ENCODE peak calls at places on chromosomes 13 and 19, in seven cellular contexts. W is SK-N-SH, B is H1, L is K562, J is HCT116, F is GM12878, G is HepG2. T is an unnamed sample.

GRCh38 chr13:113393572-113394503 is 29.9 kb upstream of the GRTP1 start:
- DNase-seq in W (no peak), B (peak; percentile 92), L (peak; percentile 85), J (peak; percentile 56), F (peak; percentile 1), G (peak; percentile 62), T (no peak)

GRCh38 chr19:50486823-50487515 is 10.3 kb upstream of the GARIN5A start:
- DNase-seq in W (peak; percentile 57), B (peak; percentile 97), L (peak; percentile 75), J (peak; percentile 80), F (no peak), G (peak; percentile 51), T (no peak)

GRCh38 chr13:45989607-45990006 is 62.9 kb downstream of the ZC3H13 start:
- DNase-seq in W (no peak), B (no peak), L (no peak), J (no peak), F (no peak), G (no peak), T (no peak)

GRCh38 chr19:53927745-53928144 is 18.7 kb downstream of the CACNG7 start:
- DNase-seq in W (no peak), B (peak; percentile 88), L (peak; percentile 52), J (no peak), F (no peak), G (peak; percentile 33), T (no peak)

GRCh38 chr19:1266818-1267440 is 2.2 kb upstream of the CIRBP start:
- DNase-seq in W (peak; percentile 85), B (peak; percentile 97), L (peak; percentile 41), J (no peak), F (no peak), G (no peak), T (no peak)

GRCh38 chr13:56501750-56502149 is 639.0 kb upstream of the PRR20A start:
- DNase-seq in W (no peak), B (no peak), L (no peak), J (no peak), F (no peak), G (no peak), T (no peak)

GRCh38 chr13:33322474-33322827 is 36.9 kb upstream of the STARD13 start:
- DNase-seq in W (no peak), B (no peak), L (no peak), J (no peak), F (no peak), G (no peak), T (no peak)

GRCh38 chr13:26229080-26229615 is 7.0 kb upstream of the RNF6 start:
- DNase-seq in W (no peak), B (no peak), L (no peak), J (no peak), F (no peak), G (no peak), T (no peak)

GRCh38 chr19:41437944-41438574 is 1.7 kb downstream of the DMAC2 start:
- DNase-seq in W (no peak), B (no peak), L (no peak), J (no peak), F (no peak), G (no peak), T (no peak)

GRCh38 chr13:89550842-89551422 is 1796.6 kb upstream of the MIR17HG start:
- DNase-seq in W (no peak), B (no peak), L (no peak), J (no peak), F (no peak), G (no peak), T (no peak)

GRCh38 chr13:33571618-33572017 is 246.3 kb upstream of the RFC3 start:
- DNase-seq in W (no peak), B (no peak), L (no peak), J (no peak), F (no peak), G (no peak), T (no peak)

GRCh38 chr19:20038358-20039202 is 725 bp downstream of the ZNF682 start:
- DNase-seq in W (no peak), B (no peak), L (no peak), J (no peak), F (no peak), G (no peak), T (no peak)

GRCh38 chr13:67147257-67148218 is 82.6 kb downstream of the PCDH9 start:
- DNase-seq in W (no peak), B (no peak), L (no peak), J (no peak), F (no peak), G (no peak), T (no peak)

GRCh38 chr19:54608792-54609191 is 15.4 kb downstream of the LILRA1 start:
- DNase-seq in W (no peak), B (no peak), L (no peak), J (no peak), F (no peak), G (no peak), T (no peak)

GRCh38 chr13:91126806-91127205 is 220.7 kb upstream of the MIR17HG start:
- DNase-seq in W (no peak), B (no peak), L (no peak), J (no peak), F (no peak), G (no peak), T (no peak)

GRCh38 chr19:9861503-9861902 is 26.4 kb downstream of the PIN1 start:
- DNase-seq in W (no peak), B (no peak), L (no peak), J (no peak), F (no peak), G (no peak), T (no peak)

GRCh38 chr19:1503089-1503924 is 9.5 kb downstream of the ADAMTSL5 start:
- DNase-seq in W (peak; percentile 82), B (peak; percentile 93), L (peak; percentile 85), J (no peak), F (no peak), G (no peak), T (no peak)

GRCh38 chr19:29587518-29587986 is 18.5 kb upstream of the POP4 start:
- DNase-seq in W (no peak), B (no peak), L (no peak), J (no peak), F (peak; percentile 76), G (no peak), T (no peak)

GRCh38 chr13:99067160-99067985 is 89.5 kb upstream of the DOCK9 start:
- DNase-seq in W (no peak), B (no peak), L (no peak), J (peak; percentile 70), F (no peak), G (peak; percentile 5), T (peak; percentile 15)

GRCh38 chr19:9406798-9407352 is 28.5 kb downstream of the ZNF266 start:
- DNase-seq in W (peak; percentile 84), B (no peak), L (peak; percentile 81), J (no peak), F (no peak), G (no peak), T (no peak)

GRCh38 chr13:29679357-29680050 is 84.0 kb upstream of the SLC7A1 start:
- DNase-seq in W (peak; percentile 60), B (no peak), L (no peak), J (no peak), F (no peak), G (no peak), T (no peak)

GRCh38 chr19:33268162-33268991 is 34.0 kb downstream of the CEBPA start:
- DNase-seq in W (no peak), B (no peak), L (no peak), J (no peak), F (no peak), G (no peak), T (no peak)
- TF ChIP-seq SIN3A in W (no peak), B (no peak), L (no peak), J (no peak), F (no peak), G (no peak), T (no peak)

GRCh38 chr19:35248310-35249145 is at the start of gene LSR:
- DNase-seq in W (no peak), B (peak; percentile 93), L (peak; percentile 95), J (peak; percentile 94), F (peak; percentile 70), G (peak; percentile 89), T (peak; percentile 43)

GRCh38 chr19:35249146-35249847 is 495 bp downstream of the LSR start:
- DNase-seq in W (no peak), B (no peak), L (peak; percentile 64), J (no peak), F (no peak), G (no peak), T (no peak)

GRCh38 chr19:35246466-35247096 is 2.2 kb upstream of the LSR start:
- DNase-seq in W (no peak), B (no peak), L (no peak), J (no peak), F (no peak), G (no peak), T (no peak)

GRCh38 chr19:35249848-35250711 is 1.3 kb downstream of the LSR start:
- DNase-seq in W (no peak), B (peak; percentile 39), L (peak; percentile 4), J (no peak), F (no peak), G (no peak), T (no peak)

DNA sequence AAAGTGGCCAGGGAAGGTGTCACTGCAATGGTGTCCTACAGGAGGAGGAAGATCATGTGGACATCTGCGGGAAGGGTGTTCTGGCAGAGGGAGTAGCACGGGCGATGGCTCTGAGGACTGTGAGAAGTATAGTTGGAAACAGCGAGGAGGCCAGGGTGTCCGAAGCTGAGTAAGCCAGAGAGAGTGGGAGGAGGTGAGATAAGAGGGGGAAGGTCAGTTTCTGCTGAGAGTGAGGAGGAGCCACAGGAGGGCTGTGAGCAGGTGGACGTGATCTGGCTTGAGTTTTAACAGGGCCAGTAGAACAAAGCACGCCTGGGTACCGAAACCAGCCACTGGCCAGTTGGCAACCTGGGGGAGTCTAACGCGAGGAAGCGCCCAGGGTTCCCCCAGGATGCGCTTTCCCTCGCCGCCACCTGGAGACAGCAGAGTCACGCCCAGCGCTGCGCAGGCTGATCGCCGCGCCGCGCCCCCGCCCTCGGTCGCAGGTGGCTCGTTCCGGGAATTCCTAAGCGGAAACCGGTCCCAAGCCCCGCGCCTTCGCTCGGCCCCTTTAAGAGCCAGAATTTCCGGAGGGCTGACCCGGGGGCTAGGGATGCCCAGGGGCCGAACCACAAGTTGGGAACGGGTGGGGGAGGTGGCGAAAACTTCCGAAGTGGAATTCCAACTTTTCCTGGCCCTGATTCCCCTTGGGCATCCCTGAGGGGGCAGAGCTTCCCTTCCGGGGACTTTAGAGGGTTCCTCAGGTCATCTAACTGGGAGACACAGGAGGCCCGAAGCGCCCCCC is 1.1 kb upstream of the LSR start:
- DNase-seq in W (no peak), B (peak; percentile 91), L (peak; percentile 80), J (peak; percentile 95), F (peak; percentile 46), G (peak; percentile 87), T (peak; percentile 53)
- TF ChIP-seq CTCF in W (no peak), B (peak; percentile 73), L (peak; percentile 66), J (no peak), F (peak; percentile 69), G (peak; percentile 93), T (peak; percentile 78)

GRCh38 chr13:51271528-51272070 is 49.4 kb downstream of the FAM124A start:
- DNase-seq in W (no peak), B (peak; percentile 33), L (no peak), J (no peak), F (no peak), G (no peak), T (no peak)
- H3K27ac ChIP-seq in W (no peak overlapping the region), B (no peak overlapping the region), L (no peak overlapping the region), J (no peak overlapping the region), F (no peak overlapping the region), G (no peak overlapping the region), T (no peak overlapping the region)

DNA sequence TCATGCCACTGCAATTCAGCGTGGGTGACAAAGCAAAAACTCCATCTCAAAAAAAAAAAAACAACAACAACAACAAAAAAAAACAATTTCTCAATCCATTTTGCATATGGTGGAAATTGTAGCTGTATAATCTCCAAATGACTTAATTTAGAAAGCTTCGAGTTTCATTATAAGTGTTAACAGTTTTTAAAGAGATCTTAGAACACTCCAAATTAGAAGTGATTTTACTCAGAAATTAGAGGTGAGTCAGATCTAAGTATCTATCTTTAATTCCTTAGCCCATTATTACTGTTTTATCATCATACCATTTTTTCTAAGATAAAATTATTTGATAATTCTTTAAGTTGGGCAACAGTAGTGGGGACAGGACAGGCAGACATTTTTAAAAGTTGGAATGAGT is 60.5 kb downstream of the ZMYM2 start:
- DNase-seq in W (no peak), B (no peak), L (no peak), J (no peak), F (no peak), G (no peak), T (no peak)
- TF ChIP-seq SIN3A in W (no peak), B (no peak), L (no peak), J (no peak), F (no peak), G (no peak), T (no peak)